ENCODE peak calls at places on chromosome 17, in five cellular contexts. One of them, this sample, is unnamed.

GRCh38 chr17:8965394-8966168 is at the start of gene PIK3R5:
- DNase-seq in endothelial cell: peak; percentile 67
- DNase-seq in RWPE1: peak; percentile 88
- DNase-seq in GM20000: peak; percentile 95
- DNase-seq in ovary: no peak
- DNase-seq in this sample: no peak

GRCh38 chr17:43952351-43952723 is 1.4 kb downstream of the PYY start:
- DNase-seq in RWPE1: no peak
- DNase-seq in GM20000: no peak
- DNase-seq in endothelial cell: peak; percentile 44
- DNase-seq in ovary: no peak
- DNase-seq in this sample: no peak

GRCh38 chr17:50146230-50146926 is 4.1 kb downstream of the PPP1R9B start:
- DNase-seq in ovary: peak; percentile 32
- DNase-seq in GM20000: no peak
- DNase-seq in RWPE1: no peak
- DNase-seq in endothelial cell: no peak
- DNase-seq in this sample: no peak

GRCh38 chr17:27657620-27658019 is 26.6 kb downstream of the LGALS9 start:
- DNase-seq in GM20000: no peak
- DNase-seq in ovary: peak; percentile 1
- DNase-seq in endothelial cell: peak; percentile 50
- DNase-seq in RWPE1: no peak
- DNase-seq in this sample: no peak

GRCh38 chr17:14305785-14306496 is 5.1 kb downstream of the HS3ST3B1 start:
- DNase-seq in GM20000: no peak
- DNase-seq in RWPE1: no peak
- DNase-seq in endothelial cell: no peak
- DNase-seq in ovary: no peak
- DNase-seq in this sample: peak; percentile 7

GRCh38 chr17:74937064-74938051 is 1.7 kb downstream of the OTOP3 start:
- DNase-seq in RWPE1: no peak
- DNase-seq in endothelial cell: no peak
- DNase-seq in ovary: no peak
- DNase-seq in GM20000: no peak
- DNase-seq in this sample: peak; percentile 74

GRCh38 chr17:50046667-50047066 is 9.2 kb upstream of the ITGA3 start:
- DNase-seq in RWPE1: no peak
- DNase-seq in ovary: no peak
- DNase-seq in GM20000: no peak
- DNase-seq in endothelial cell: no peak
- DNase-seq in this sample: no peak

GRCh38 chr17:31581022-31581483 is 189.6 kb downstream of the RAB11FIP4 start:
- DNase-seq in RWPE1: peak; percentile 56
- DNase-seq in endothelial cell: no peak
- DNase-seq in GM20000: no peak
- DNase-seq in ovary: peak; percentile 78
- DNase-seq in this sample: peak; percentile 87

GRCh38 chr17:28151001-28151400 is 108.5 kb downstream of the NLK start:
- DNase-seq in ovary: no peak
- DNase-seq in RWPE1: no peak
- DNase-seq in endothelial cell: no peak
- DNase-seq in GM20000: no peak
- DNase-seq in this sample: no peak

GRCh38 chr17:28404812-28405570 is 1.0 kb downstream of the SLC46A1 start:
- DNase-seq in GM20000: no peak
- DNase-seq in endothelial cell: no peak
- DNase-seq in RWPE1: no peak
- DNase-seq in ovary: peak; percentile 43
- DNase-seq in this sample: no peak

GRCh38 chr17:13736915-13737314 is 135.2 kb upstream of the HS3ST3A1 start:
- DNase-seq in RWPE1: no peak
- DNase-seq in GM20000: no peak
- DNase-seq in endothelial cell: no peak
- DNase-seq in ovary: no peak
- DNase-seq in this sample: no peak

GRCh38 chr17:9218911-9219310 is 197.6 kb downstream of the NTN1 start:
- DNase-seq in RWPE1: no peak
- DNase-seq in GM20000: no peak
- DNase-seq in endothelial cell: no peak
- DNase-seq in ovary: no peak
- DNase-seq in this sample: no peak

GRCh38 chr17:54544239-54544638 is 356.4 kb upstream of the TOM1L1 start:
- DNase-seq in RWPE1: no peak
- DNase-seq in endothelial cell: peak; percentile 8
- DNase-seq in GM20000: no peak
- DNase-seq in ovary: no peak
- DNase-seq in this sample: no peak

GRCh38 chr17:56167491-56167890 is 14.2 kb downstream of the ANKFN1 start:
- DNase-seq in GM20000: no peak
- DNase-seq in ovary: no peak
- DNase-seq in RWPE1: no peak
- DNase-seq in endothelial cell: no peak
- DNase-seq in this sample: no peak

GRCh38 chr17:75845058-75845711 is 981 bp upstream of the UNC13D start:
- DNase-seq in ovary: peak; percentile 59
- DNase-seq in GM20000: peak; percentile 90
- DNase-seq in RWPE1: peak; percentile 70
- DNase-seq in endothelial cell: peak; percentile 70
- DNase-seq in this sample: peak; percentile 97

GRCh38 chr17:40538019-40538935 is 27.0 kb downstream of the CCR7 start:
- DNase-seq in ovary: peak; percentile 46
- DNase-seq in endothelial cell: no peak
- DNase-seq in RWPE1: no peak
- DNase-seq in GM20000: no peak
- DNase-seq in this sample: no peak

GRCh38 chr17:17663160-17664072 is 17.8 kb upstream of the RAI1 start:
- DNase-seq in endothelial cell: peak; percentile 66
- DNase-seq in RWPE1: peak; percentile 87
- DNase-seq in ovary: no peak
- DNase-seq in GM20000: peak; percentile 89
- DNase-seq in this sample: no peak

DNA sequence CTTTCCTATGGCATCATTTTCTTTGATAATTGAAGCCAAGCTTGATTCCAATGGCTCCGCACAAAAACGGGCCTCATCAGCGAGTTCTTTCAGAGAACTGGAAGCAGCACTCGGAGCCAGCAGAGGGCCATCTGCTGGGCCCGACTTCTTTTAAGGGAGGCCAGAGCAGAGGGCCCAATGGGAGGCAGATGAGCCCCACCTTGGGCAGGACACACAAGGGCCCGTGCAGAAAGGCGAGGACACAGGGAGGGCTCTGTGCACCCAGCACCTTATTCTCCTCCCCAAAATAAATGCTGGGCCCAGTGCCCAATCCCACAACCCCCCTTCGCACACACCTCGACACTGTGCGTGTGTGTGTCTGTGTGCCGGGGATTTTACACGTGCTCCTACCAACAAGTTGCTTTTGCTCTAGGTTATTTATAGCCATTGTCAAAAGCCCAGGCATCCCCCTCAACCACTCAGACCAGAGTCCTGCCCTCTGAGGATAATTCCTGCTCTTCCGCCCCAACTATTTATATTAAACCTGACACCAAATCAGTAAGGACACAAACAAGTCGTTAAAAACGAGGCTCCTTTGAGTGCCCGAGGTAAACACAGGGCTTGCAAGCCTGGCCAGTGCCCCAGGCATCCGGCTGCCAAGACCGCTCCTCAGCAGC is 6.8 kb downstream of the AXIN2 start:
- DNase-seq in endothelial cell: no peak
- DNase-seq in GM20000: no peak
- DNase-seq in RWPE1: no peak
- DNase-seq in ovary: peak; percentile 33
- DNase-seq in this sample: no peak
- TF ChIP-seq CTCF in endothelial cell: no peak
- TF ChIP-seq CTCF in GM20000: no peak
- TF ChIP-seq CTCF in RWPE1: no peak
- TF ChIP-seq CTCF in ovary: peak; percentile 13
- TF ChIP-seq CTCF in this sample: no peak

DNA sequence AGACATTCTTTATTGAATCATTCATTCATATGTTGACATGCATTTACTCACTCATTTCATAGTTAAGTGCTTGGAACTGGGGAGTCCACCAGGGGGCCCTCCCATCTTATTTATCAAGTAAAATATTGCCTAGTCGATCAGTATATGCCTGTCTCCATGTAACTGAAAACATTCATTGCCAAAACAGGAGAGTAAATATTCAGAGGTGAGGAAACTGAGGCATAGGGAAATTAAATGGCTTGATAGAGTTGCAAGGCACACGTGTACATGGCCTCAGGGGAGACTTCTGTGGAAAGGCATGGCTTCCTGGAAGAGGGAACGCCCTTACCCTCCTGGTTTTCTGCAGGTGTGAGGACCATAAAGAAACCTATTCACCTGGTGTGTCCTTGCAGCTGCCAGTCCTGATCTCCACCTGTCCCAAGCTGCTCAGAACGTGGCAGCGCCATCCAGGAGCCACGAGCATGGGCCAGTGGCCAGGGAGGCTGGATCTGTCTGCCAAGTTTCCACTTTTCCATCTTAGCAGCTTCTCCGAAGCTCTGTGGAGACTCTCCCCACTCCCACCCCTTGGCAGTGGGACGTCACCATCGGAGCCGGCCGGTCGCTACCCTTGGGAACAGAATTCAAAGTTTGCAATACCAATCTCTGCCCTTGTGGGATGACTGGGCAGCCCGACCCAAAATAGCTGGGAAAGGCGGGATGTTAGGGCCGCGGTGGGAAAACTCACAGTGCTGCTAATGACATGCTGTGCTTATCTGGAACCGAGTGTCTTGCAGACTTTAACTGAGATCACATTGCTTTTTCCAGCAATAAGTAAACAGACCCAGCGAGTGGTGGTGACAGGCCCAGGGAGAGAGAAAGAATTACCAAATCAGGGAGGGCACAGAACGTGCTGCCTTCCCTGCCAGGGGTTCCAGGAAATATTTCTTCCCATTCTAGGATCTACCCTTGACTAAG is 4.1 kb upstream of the C1QTNF1 start:
- DNase-seq in ovary: peak; percentile 75
- DNase-seq in endothelial cell: peak; percentile 40
- DNase-seq in RWPE1: peak; percentile 68
- DNase-seq in GM20000: no peak
- DNase-seq in this sample: peak; percentile 73
- TF ChIP-seq CTCF in ovary: peak; percentile 82
- TF ChIP-seq CTCF in endothelial cell: peak; percentile 55
- TF ChIP-seq CTCF in RWPE1: peak; percentile 84
- TF ChIP-seq CTCF in GM20000: peak; percentile 28
- TF ChIP-seq CTCF in this sample: no peak

GRCh38 chr17:77319211-77320031 is 178.7 kb downstream of the SEC14L1 start:
- DNase-seq in endothelial cell: no peak
- DNase-seq in ovary: peak; percentile 73
- DNase-seq in RWPE1: peak; percentile 74
- DNase-seq in GM20000: peak; percentile 78
- DNase-seq in this sample: peak; percentile 98

GRCh38 chr17:77322284-77322533 is 181.4 kb downstream of the SEC14L1 start:
- DNase-seq in RWPE1: no peak
- DNase-seq in endothelial cell: no peak
- DNase-seq in ovary: no peak
- DNase-seq in GM20000: no peak
- DNase-seq in this sample: no peak

GRCh38 chr17:77318491-77319210 is 177.9 kb downstream of the SEC14L1 start:
- DNase-seq in RWPE1: no peak
- DNase-seq in ovary: peak; percentile 46
- DNase-seq in endothelial cell: no peak
- DNase-seq in GM20000: no peak
- DNase-seq in this sample: peak; percentile 49

GRCh38 chr17:77320046-77320445 is 179.3 kb downstream of the SEC14L1 start:
- DNase-seq in RWPE1: no peak
- DNase-seq in endothelial cell: no peak
- DNase-seq in GM20000: no peak
- DNase-seq in ovary: peak; percentile 36
- DNase-seq in this sample: peak; percentile 94

DNA sequence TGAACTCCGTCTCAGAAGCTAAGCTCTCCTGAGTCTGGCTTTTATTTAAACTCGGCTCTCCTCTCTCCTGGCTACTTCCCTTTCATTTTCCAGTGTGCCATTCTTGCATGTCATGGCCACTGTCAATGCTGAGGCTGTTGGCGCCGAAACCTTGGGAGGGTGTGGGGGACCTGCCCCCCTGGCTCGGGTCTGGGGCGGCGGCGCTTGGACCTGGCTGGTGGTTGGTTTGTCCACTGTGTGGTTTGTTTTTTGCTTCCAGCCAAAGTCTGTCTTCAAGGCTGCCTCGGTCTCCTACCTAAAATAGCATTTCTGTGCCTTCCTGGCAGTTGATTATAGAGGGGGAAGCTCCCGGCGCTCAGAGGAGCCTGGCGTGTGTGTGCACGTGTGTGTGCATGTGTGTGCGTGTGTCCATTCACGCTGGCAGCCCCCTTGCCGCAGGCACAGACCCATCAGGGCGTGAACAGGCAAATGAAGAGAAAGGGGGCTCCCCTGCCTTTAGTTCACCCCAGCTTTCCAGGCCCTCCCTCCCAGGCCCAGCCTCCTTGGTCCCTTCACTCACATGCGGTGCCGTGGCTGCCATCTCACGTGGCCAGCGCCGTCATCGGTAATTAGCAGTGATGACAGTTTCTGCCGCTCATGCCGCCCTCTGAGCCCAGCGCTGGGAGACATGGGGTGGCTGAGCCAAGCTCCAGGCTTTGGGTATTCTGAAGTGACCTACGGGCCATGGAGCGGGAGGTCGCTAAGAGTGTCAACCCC is 179.9 kb downstream of the SEC14L1 start:
- DNase-seq in GM20000: peak; percentile 66
- DNase-seq in endothelial cell: no peak
- DNase-seq in RWPE1: no peak
- DNase-seq in ovary: peak; percentile 49
- DNase-seq in this sample: peak; percentile 82
- TF ChIP-seq CTCF in GM20000: no peak
- TF ChIP-seq CTCF in endothelial cell: no peak
- TF ChIP-seq CTCF in RWPE1: no peak
- TF ChIP-seq CTCF in ovary: no peak
- TF ChIP-seq CTCF in this sample: no peak

GRCh38 chr17:2712300-2713043 is 908 bp upstream of the CLUH start:
- DNase-seq in ovary: no peak
- DNase-seq in endothelial cell: no peak
- DNase-seq in GM20000: no peak
- DNase-seq in RWPE1: no peak
- DNase-seq in this sample: no peak

GRCh38 chr17:2711608-2712299 is at the start of gene CLUH:
- DNase-seq in GM20000: peak; percentile 100
- DNase-seq in RWPE1: peak; percentile 92
- DNase-seq in endothelial cell: peak; percentile 92
- DNase-seq in ovary: peak; percentile 95
- DNase-seq in this sample: peak; percentile 96

GRCh38 chr17:2716649-2717048 is 5.1 kb upstream of the CLUH start:
- DNase-seq in GM20000: no peak
- DNase-seq in ovary: no peak
- DNase-seq in RWPE1: no peak
- DNase-seq in endothelial cell: no peak
- DNase-seq in this sample: no peak

GRCh38 chr17:2710804-2711607 is 558 bp downstream of the CLUH start:
- DNase-seq in endothelial cell: no peak
- DNase-seq in ovary: peak; percentile 52
- DNase-seq in GM20000: no peak
- DNase-seq in RWPE1: peak; percentile 34
- DNase-seq in this sample: peak; percentile 86

DNA sequence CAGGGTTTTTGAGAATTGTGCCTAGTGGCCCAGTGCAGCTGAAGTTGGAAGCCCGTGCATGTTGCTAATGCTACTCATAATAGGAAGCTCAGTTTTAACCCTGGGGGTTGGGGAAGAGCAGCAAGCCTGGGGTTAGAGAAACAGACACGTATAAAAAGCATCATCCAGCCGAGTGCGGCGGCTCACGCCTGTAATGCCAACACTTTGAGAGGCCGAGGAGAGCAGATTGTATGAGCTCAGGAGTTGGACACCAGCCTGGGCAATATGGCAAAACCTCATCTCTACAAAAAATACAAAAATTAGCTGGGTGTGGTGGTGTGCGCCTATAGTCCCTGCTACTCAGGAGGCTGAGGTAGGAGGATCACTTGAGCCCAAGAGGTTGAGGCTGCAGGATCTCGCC is 2.3 kb upstream of the CLUH start:
- DNase-seq in ovary: no peak
- DNase-seq in GM20000: no peak
- DNase-seq in endothelial cell: no peak
- DNase-seq in RWPE1: no peak
- DNase-seq in this sample: no peak
- TF ChIP-seq CTCF in ovary: no peak
- TF ChIP-seq CTCF in GM20000: no peak
- TF ChIP-seq CTCF in endothelial cell: no peak
- TF ChIP-seq CTCF in RWPE1: no peak
- TF ChIP-seq CTCF in this sample: no peak

This sample was measured in lower leg skin.